ENCODE peak calls at places on chromosomes 6 and 20, in eight cellular contexts. One of them, this sample, is unnamed.

GRCh38 chr6:85449818-85450577 is at the start of gene NT5E:
- DNase-seq in CD8-positive, alpha-beta T cell: peak; percentile 19
- DNase-seq in left ventricle myocardium inferior: peak; percentile 74
- DNase-seq in SJSA1: peak; percentile 83
- DNase-seq in ovary: peak; percentile 78
- DNase-seq in Panc1: no peak
- DNase-seq in psoas muscle: peak; percentile 80
- DNase-seq in thoracic aorta: peak; percentile 49
- DNase-seq in this sample: peak; percentile 88

GRCh38 chr20:33689973-33690372 is 3.8 kb upstream of the E2F1 start:
- DNase-seq in CD8-positive, alpha-beta T cell: no peak
- DNase-seq in left ventricle myocardium inferior: no peak
- DNase-seq in SJSA1: peak; percentile 85
- DNase-seq in ovary: peak; percentile 74
- DNase-seq in Panc1: no peak
- DNase-seq in psoas muscle: no peak
- DNase-seq in thoracic aorta: no peak
- DNase-seq in this sample: no peak

GRCh38 chr20:46546293-46546692 is 4.2 kb downstream of the OCSTAMP start:
- DNase-seq in CD8-positive, alpha-beta T cell: no peak
- DNase-seq in left ventricle myocardium inferior: no peak
- DNase-seq in SJSA1: no peak
- DNase-seq in ovary: no peak
- DNase-seq in Panc1: no peak
- DNase-seq in psoas muscle: no peak
- DNase-seq in thoracic aorta: no peak
- DNase-seq in this sample: no peak

GRCh38 chr20:57619053-57619831 is 984 bp downstream of the ZBP1 start:
- DNase-seq in CD8-positive, alpha-beta T cell: peak; percentile 45
- DNase-seq in left ventricle myocardium inferior: peak; percentile 63
- DNase-seq in SJSA1: no peak
- DNase-seq in ovary: no peak
- DNase-seq in Panc1: no peak
- DNase-seq in psoas muscle: no peak
- DNase-seq in thoracic aorta: no peak
- DNase-seq in this sample: peak; percentile 40

GRCh38 chr6:56062856-56063255 is 184.5 kb downstream of the COL21A1 start:
- DNase-seq in CD8-positive, alpha-beta T cell: no peak
- DNase-seq in left ventricle myocardium inferior: no peak
- DNase-seq in SJSA1: no peak
- DNase-seq in ovary: no peak
- DNase-seq in Panc1: no peak
- DNase-seq in psoas muscle: no peak
- DNase-seq in thoracic aorta: no peak
- DNase-seq in this sample: no peak

GRCh38 chr20:2261105-2261504 is 34.7 kb upstream of the TGM3 start:
- DNase-seq in CD8-positive, alpha-beta T cell: no peak
- DNase-seq in left ventricle myocardium inferior: no peak
- DNase-seq in SJSA1: no peak
- DNase-seq in ovary: no peak
- DNase-seq in Panc1: no peak
- DNase-seq in psoas muscle: no peak
- DNase-seq in thoracic aorta: no peak
- DNase-seq in this sample: no peak

GRCh38 chr6:152428126-152428525 is 209.0 kb downstream of the SYNE1 start:
- DNase-seq in CD8-positive, alpha-beta T cell: no peak
- DNase-seq in left ventricle myocardium inferior: no peak
- DNase-seq in SJSA1: no peak
- DNase-seq in ovary: no peak
- DNase-seq in Panc1: no peak
- DNase-seq in psoas muscle: no peak
- DNase-seq in thoracic aorta: no peak
- DNase-seq in this sample: peak; percentile 20

GRCh38 chr6:142009647-142010046 is 123.1 kb upstream of the GJE1 start:
- DNase-seq in CD8-positive, alpha-beta T cell: no peak
- DNase-seq in left ventricle myocardium inferior: no peak
- DNase-seq in SJSA1: peak; percentile 48
- DNase-seq in ovary: no peak
- DNase-seq in Panc1: no peak
- DNase-seq in psoas muscle: no peak
- DNase-seq in thoracic aorta: no peak
- DNase-seq in this sample: no peak

GRCh38 chr6:133938533-133938932 is 14.5 kb upstream of the TBPL1 start:
- DNase-seq in CD8-positive, alpha-beta T cell: no peak
- DNase-seq in left ventricle myocardium inferior: no peak
- DNase-seq in SJSA1: no peak
- DNase-seq in ovary: no peak
- DNase-seq in Panc1: no peak
- DNase-seq in psoas muscle: no peak
- DNase-seq in thoracic aorta: no peak
- DNase-seq in this sample: no peak

GRCh38 chr6:96659084-96659845 is 96.3 kb downstream of the FHL5 start:
- DNase-seq in CD8-positive, alpha-beta T cell: no peak
- DNase-seq in left ventricle myocardium inferior: no peak
- DNase-seq in SJSA1: no peak
- DNase-seq in ovary: no peak
- DNase-seq in Panc1: no peak
- DNase-seq in psoas muscle: no peak
- DNase-seq in thoracic aorta: no peak
- DNase-seq in this sample: no peak

GRCh38 chr20:25126204-25126603 is 44.3 kb upstream of the VSX1 start:
- DNase-seq in CD8-positive, alpha-beta T cell: no peak
- DNase-seq in left ventricle myocardium inferior: no peak
- DNase-seq in SJSA1: no peak
- DNase-seq in ovary: no peak
- DNase-seq in Panc1: no peak
- DNase-seq in psoas muscle: no peak
- DNase-seq in thoracic aorta: no peak
- DNase-seq in this sample: no peak

GRCh38 chr6:44598679-44599078 is 211.2 kb downstream of the CDC5L start:
- DNase-seq in CD8-positive, alpha-beta T cell: no peak
- DNase-seq in left ventricle myocardium inferior: no peak
- DNase-seq in SJSA1: no peak
- DNase-seq in ovary: no peak
- DNase-seq in Panc1: no peak
- DNase-seq in psoas muscle: no peak
- DNase-seq in thoracic aorta: no peak
- DNase-seq in this sample: no peak

GRCh38 chr6:131058236-131058635 is 4.8 kb downstream of the EPB41L2 start:
- DNase-seq in CD8-positive, alpha-beta T cell: no peak
- DNase-seq in left ventricle myocardium inferior: no peak
- DNase-seq in SJSA1: peak; percentile 54
- DNase-seq in ovary: no peak
- DNase-seq in Panc1: no peak
- DNase-seq in psoas muscle: no peak
- DNase-seq in thoracic aorta: no peak
- DNase-seq in this sample: no peak

GRCh38 chr20:44222969-44223368 is 12.4 kb upstream of the OSER1 start:
- DNase-seq in CD8-positive, alpha-beta T cell: no peak
- DNase-seq in left ventricle myocardium inferior: peak; percentile 28
- DNase-seq in SJSA1: no peak
- DNase-seq in ovary: no peak
- DNase-seq in Panc1: no peak
- DNase-seq in psoas muscle: no peak
- DNase-seq in thoracic aorta: no peak
- DNase-seq in this sample: peak; percentile 60

GRCh38 chr6:34795836-34796425 is 4.0 kb downstream of the BLTP3A start:
- DNase-seq in CD8-positive, alpha-beta T cell: no peak
- DNase-seq in left ventricle myocardium inferior: no peak
- DNase-seq in SJSA1: peak; percentile 49
- DNase-seq in ovary: no peak
- DNase-seq in Panc1: no peak
- DNase-seq in psoas muscle: no peak
- DNase-seq in thoracic aorta: no peak
- DNase-seq in this sample: no peak

GRCh38 chr6:105952762-105953700 is 133.1 kb upstream of the PRDM1 start:
- DNase-seq in CD8-positive, alpha-beta T cell: no peak
- DNase-seq in left ventricle myocardium inferior: no peak
- DNase-seq in SJSA1: no peak
- DNase-seq in ovary: no peak
- DNase-seq in Panc1: no peak
- DNase-seq in psoas muscle: no peak
- DNase-seq in thoracic aorta: no peak
- DNase-seq in this sample: no peak

GRCh38 chr20:10982692-10983091 is 308.9 kb upstream of the JAG1 start:
- DNase-seq in CD8-positive, alpha-beta T cell: no peak
- DNase-seq in left ventricle myocardium inferior: peak; percentile 72
- DNase-seq in SJSA1: peak; percentile 80
- DNase-seq in ovary: peak; percentile 41
- DNase-seq in Panc1: peak; percentile 53
- DNase-seq in psoas muscle: peak; percentile 70
- DNase-seq in thoracic aorta: peak; percentile 45
- DNase-seq in this sample: peak; percentile 82

GRCh38 chr6:37759221-37760154 is 60.0 kb upstream of the ZFAND3 start:
- DNase-seq in CD8-positive, alpha-beta T cell: no peak
- DNase-seq in left ventricle myocardium inferior: no peak
- DNase-seq in SJSA1: no peak
- DNase-seq in ovary: no peak
- DNase-seq in Panc1: no peak
- DNase-seq in psoas muscle: no peak
- DNase-seq in thoracic aorta: no peak
- DNase-seq in this sample: no peak

GRCh38 chr20:34088305-34088870 is 23.7 kb downstream of the EIF2S2 start:
- DNase-seq in CD8-positive, alpha-beta T cell: no peak
- DNase-seq in left ventricle myocardium inferior: no peak
- DNase-seq in SJSA1: no peak
- DNase-seq in ovary: no peak
- DNase-seq in Panc1: no peak
- DNase-seq in psoas muscle: no peak
- DNase-seq in thoracic aorta: no peak
- DNase-seq in this sample: no peak

GRCh38 chr20:23629017-23629541 is 8.7 kb downstream of the CST3 start:
- DNase-seq in CD8-positive, alpha-beta T cell: no peak
- DNase-seq in left ventricle myocardium inferior: peak; percentile 47
- DNase-seq in SJSA1: peak; percentile 43
- DNase-seq in ovary: peak; percentile 55
- DNase-seq in Panc1: peak; percentile 56
- DNase-seq in psoas muscle: peak; percentile 63
- DNase-seq in thoracic aorta: no peak
- DNase-seq in this sample: peak; percentile 65

GRCh38 chr20:61581825-61582188 is 329.7 kb downstream of the CDH4 start:
- DNase-seq in CD8-positive, alpha-beta T cell: no peak
- DNase-seq in left ventricle myocardium inferior: no peak
- DNase-seq in SJSA1: no peak
- DNase-seq in ovary: no peak
- DNase-seq in Panc1: no peak
- DNase-seq in psoas muscle: no peak
- DNase-seq in thoracic aorta: no peak
- DNase-seq in this sample: no peak

GRCh38 chr6:138428943-138429616 is 25.1 kb downstream of the HEBP2 start:
- DNase-seq in CD8-positive, alpha-beta T cell: no peak
- DNase-seq in left ventricle myocardium inferior: no peak
- DNase-seq in SJSA1: peak; percentile 41
- DNase-seq in ovary: no peak
- DNase-seq in Panc1: no peak
- DNase-seq in psoas muscle: no peak
- DNase-seq in thoracic aorta: no peak
- DNase-seq in this sample: peak; percentile 51
- H3K4me3 ChIP-seq in CD8-positive, alpha-beta T cell: no peak overlapping the region
- H3K4me3 ChIP-seq in left ventricle myocardium inferior: peak overlapping the region; percentile 47
- H3K4me3 ChIP-seq in SJSA1: no peak overlapping the region
- H3K4me3 ChIP-seq in ovary: no peak overlapping the region
- H3K4me3 ChIP-seq in Panc1: no peak overlapping the region
- H3K4me3 ChIP-seq in psoas muscle: no peak overlapping the region
- H3K4me3 ChIP-seq in thoracic aorta: no peak overlapping the region
- H3K4me3 ChIP-seq in this sample: no peak overlapping the region

GRCh38 chr6:149385998-149386646 is 13.9 kb upstream of the SUMO4 start:
- DNase-seq in CD8-positive, alpha-beta T cell: no peak
- DNase-seq in left ventricle myocardium inferior: no peak
- DNase-seq in SJSA1: no peak
- DNase-seq in ovary: no peak
- DNase-seq in Panc1: no peak
- DNase-seq in psoas muscle: no peak
- DNase-seq in thoracic aorta: no peak
- DNase-seq in this sample: no peak
- H3K27ac ChIP-seq in CD8-positive, alpha-beta T cell: no peak overlapping the region
- H3K27ac ChIP-seq in left ventricle myocardium inferior: no peak overlapping the region
- H3K27ac ChIP-seq in SJSA1: no peak overlapping the region
- H3K27ac ChIP-seq in ovary: no peak overlapping the region
- H3K27ac ChIP-seq in Panc1: no peak overlapping the region
- H3K27ac ChIP-seq in psoas muscle: no peak overlapping the region
- H3K27ac ChIP-seq in thoracic aorta: no peak overlapping the region
- H3K27ac ChIP-seq in this sample: no peak overlapping the region

DNA sequence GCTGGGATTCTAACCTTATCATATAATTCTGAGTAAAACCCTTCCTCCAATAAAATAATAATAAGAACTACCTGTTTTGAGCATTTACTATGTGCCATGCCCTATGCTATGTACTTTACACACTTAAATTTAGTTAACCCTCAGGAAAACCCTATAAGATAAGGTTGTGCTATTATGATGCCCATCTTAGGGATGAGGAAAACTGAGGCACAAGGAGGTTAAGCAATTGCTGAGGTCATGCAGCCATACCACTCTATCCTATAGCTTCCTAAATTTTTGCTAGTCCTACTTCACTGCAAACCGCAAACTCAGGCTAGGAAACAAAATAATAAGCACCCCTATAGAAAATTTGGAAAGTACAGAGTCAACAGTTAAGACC is 38.9 kb upstream of the GFOD1 start:
- DNase-seq in CD8-positive, alpha-beta T cell: no peak
- DNase-seq in left ventricle myocardium inferior: no peak
- DNase-seq in SJSA1: no peak
- DNase-seq in ovary: no peak
- DNase-seq in Panc1: no peak
- DNase-seq in psoas muscle: no peak
- DNase-seq in thoracic aorta: no peak
- DNase-seq in this sample: no peak
- H3K4me3 ChIP-seq in CD8-positive, alpha-beta T cell: no peak overlapping the region
- H3K4me3 ChIP-seq in left ventricle myocardium inferior: no peak overlapping the region
- H3K4me3 ChIP-seq in SJSA1: no peak overlapping the region
- H3K4me3 ChIP-seq in ovary: no peak overlapping the region
- H3K4me3 ChIP-seq in Panc1: no peak overlapping the region
- H3K4me3 ChIP-seq in psoas muscle: no peak overlapping the region
- H3K4me3 ChIP-seq in thoracic aorta: no peak overlapping the region
- H3K4me3 ChIP-seq in this sample: no peak overlapping the region

GRCh38 chr6:91672201-91672600 is 1085.3 kb upstream of the MAP3K7 start:
- DNase-seq in CD8-positive, alpha-beta T cell: no peak
- DNase-seq in left ventricle myocardium inferior: no peak
- DNase-seq in SJSA1: no peak
- DNase-seq in ovary: no peak
- DNase-seq in Panc1: no peak
- DNase-seq in psoas muscle: no peak
- DNase-seq in thoracic aorta: no peak
- DNase-seq in this sample: no peak

GRCh38 chr6:91669904-91670295 is 1083.0 kb upstream of the MAP3K7 start:
- DNase-seq in CD8-positive, alpha-beta T cell: no peak
- DNase-seq in left ventricle myocardium inferior: no peak
- DNase-seq in SJSA1: no peak
- DNase-seq in ovary: no peak
- DNase-seq in Panc1: no peak
- DNase-seq in psoas muscle: no peak
- DNase-seq in thoracic aorta: no peak
- DNase-seq in this sample: no peak

GRCh38 chr6:91669154-91669903 is 1082.5 kb upstream of the MAP3K7 start:
- DNase-seq in CD8-positive, alpha-beta T cell: no peak
- DNase-seq in left ventricle myocardium inferior: no peak
- DNase-seq in SJSA1: no peak
- DNase-seq in ovary: no peak
- DNase-seq in Panc1: no peak
- DNase-seq in psoas muscle: no peak
- DNase-seq in thoracic aorta: no peak
- DNase-seq in this sample: no peak

GRCh38 chr6:91664327-91664959 is 1077.6 kb upstream of the MAP3K7 start:
- DNase-seq in CD8-positive, alpha-beta T cell: no peak
- DNase-seq in left ventricle myocardium inferior: no peak
- DNase-seq in SJSA1: no peak
- DNase-seq in ovary: no peak
- DNase-seq in Panc1: no peak
- DNase-seq in psoas muscle: no peak
- DNase-seq in thoracic aorta: no peak
- DNase-seq in this sample: no peak

GRCh38 chr6:91667596-91667995 is 1080.7 kb upstream of the MAP3K7 start:
- DNase-seq in CD8-positive, alpha-beta T cell: no peak
- DNase-seq in left ventricle myocardium inferior: no peak
- DNase-seq in SJSA1: no peak
- DNase-seq in ovary: no peak
- DNase-seq in Panc1: no peak
- DNase-seq in psoas muscle: no peak
- DNase-seq in thoracic aorta: no peak
- DNase-seq in this sample: no peak
- H3K27ac ChIP-seq in CD8-positive, alpha-beta T cell: no peak overlapping the region
- H3K27ac ChIP-seq in left ventricle myocardium inferior: no peak overlapping the region
- H3K27ac ChIP-seq in SJSA1: no peak overlapping the region
- H3K27ac ChIP-seq in ovary: no peak overlapping the region
- H3K27ac ChIP-seq in Panc1: no peak overlapping the region
- H3K27ac ChIP-seq in psoas muscle: no peak overlapping the region
- H3K27ac ChIP-seq in thoracic aorta: no peak overlapping the region
- H3K27ac ChIP-seq in this sample: no peak overlapping the region